ENCODE peak calls at places on chromosomes 11 and 22, in five cellular contexts. One of them, this sample, is unnamed.

GRCh38 chr11:36399236-36399635 is 103.1 kb downstream of the PRR5L start:
- DNase-seq in progenitor cell of endocrine pancreas: no peak
- DNase-seq in choroid plexus epithelial cell: no peak
- DNase-seq in AG04449: no peak
- DNase-seq in IMR-90: no peak
- DNase-seq in this sample: no peak

GRCh38 chr11:7499046-7499445 is 13.7 kb downstream of the OLFML1 start:
- DNase-seq in progenitor cell of endocrine pancreas: no peak
- DNase-seq in choroid plexus epithelial cell: no peak
- DNase-seq in AG04449: no peak
- DNase-seq in IMR-90: no peak
- DNase-seq in this sample: no peak

GRCh38 chr11:115990004-115990447 is 485.8 kb upstream of the CADM1 start:
- DNase-seq in progenitor cell of endocrine pancreas: no peak
- DNase-seq in choroid plexus epithelial cell: no peak
- DNase-seq in AG04449: no peak
- DNase-seq in IMR-90: no peak
- DNase-seq in this sample: no peak

GRCh38 chr11:132670921-132671675 is 861.2 kb downstream of the OPCML start:
- DNase-seq in progenitor cell of endocrine pancreas: no peak
- DNase-seq in choroid plexus epithelial cell: no peak
- DNase-seq in AG04449: no peak
- DNase-seq in IMR-90: no peak
- DNase-seq in this sample: no peak

GRCh38 chr11:45599161-45599943 is 66.1 kb downstream of the CHST1 start:
- DNase-seq in progenitor cell of endocrine pancreas: no peak
- DNase-seq in choroid plexus epithelial cell: no peak
- DNase-seq in AG04449: no peak
- DNase-seq in IMR-90: no peak
- DNase-seq in this sample: no peak

GRCh38 chr22:49765951-49766350 is 61.7 kb downstream of the BRD1 start:
- DNase-seq in progenitor cell of endocrine pancreas: peak
- DNase-seq in choroid plexus epithelial cell: no peak
- DNase-seq in AG04449: no peak
- DNase-seq in IMR-90: no peak
- DNase-seq in this sample: peak

GRCh38 chr11:35166369-35167360 is 27.7 kb downstream of the CD44 start:
- DNase-seq in progenitor cell of endocrine pancreas: no peak
- DNase-seq in choroid plexus epithelial cell: peak
- DNase-seq in AG04449: peak
- DNase-seq in IMR-90: peak
- DNase-seq in this sample: peak

GRCh38 chr11:60625262-60625661 is 74.2 kb upstream of the MS4A8 start:
- DNase-seq in progenitor cell of endocrine pancreas: no peak
- DNase-seq in choroid plexus epithelial cell: peak
- DNase-seq in AG04449: no peak
- DNase-seq in IMR-90: peak
- DNase-seq in this sample: no peak

GRCh38 chr11:119196833-119197483 is 9.2 kb upstream of the CBL start:
- DNase-seq in progenitor cell of endocrine pancreas: peak
- DNase-seq in choroid plexus epithelial cell: peak
- DNase-seq in AG04449: peak
- DNase-seq in IMR-90: peak
- DNase-seq in this sample: peak

GRCh38 chr11:28259177-28259843 is 151.1 kb downstream of the METTL15 start:
- DNase-seq in progenitor cell of endocrine pancreas: no peak
- DNase-seq in choroid plexus epithelial cell: peak
- DNase-seq in AG04449: no peak
- DNase-seq in IMR-90: no peak
- DNase-seq in this sample: peak

GRCh38 chr11:67544591-67545242 is 21.5 kb upstream of the CABP2 start:
- DNase-seq in progenitor cell of endocrine pancreas: no peak
- DNase-seq in choroid plexus epithelial cell: peak
- DNase-seq in AG04449: no peak
- DNase-seq in IMR-90: no peak
- DNase-seq in this sample: no peak

GRCh38 chr11:115321602-115322289 is 182.5 kb downstream of the CADM1 start:
- DNase-seq in progenitor cell of endocrine pancreas: no peak
- DNase-seq in choroid plexus epithelial cell: peak
- DNase-seq in AG04449: peak
- DNase-seq in IMR-90: peak
- DNase-seq in this sample: no peak

GRCh38 chr11:76564400-76564799 is 106.1 kb downstream of the LRRC32 start:
- DNase-seq in progenitor cell of endocrine pancreas: no peak
- DNase-seq in choroid plexus epithelial cell: no peak
- DNase-seq in AG04449: no peak
- DNase-seq in IMR-90: no peak
- DNase-seq in this sample: no peak
- TF ChIP-seq CTCF in progenitor cell of endocrine pancreas: no peak
- TF ChIP-seq CTCF in choroid plexus epithelial cell: peak
- TF ChIP-seq CTCF in AG04449: no peak
- TF ChIP-seq CTCF in IMR-90: no peak
- TF ChIP-seq CTCF in this sample: no peak

DNA sequence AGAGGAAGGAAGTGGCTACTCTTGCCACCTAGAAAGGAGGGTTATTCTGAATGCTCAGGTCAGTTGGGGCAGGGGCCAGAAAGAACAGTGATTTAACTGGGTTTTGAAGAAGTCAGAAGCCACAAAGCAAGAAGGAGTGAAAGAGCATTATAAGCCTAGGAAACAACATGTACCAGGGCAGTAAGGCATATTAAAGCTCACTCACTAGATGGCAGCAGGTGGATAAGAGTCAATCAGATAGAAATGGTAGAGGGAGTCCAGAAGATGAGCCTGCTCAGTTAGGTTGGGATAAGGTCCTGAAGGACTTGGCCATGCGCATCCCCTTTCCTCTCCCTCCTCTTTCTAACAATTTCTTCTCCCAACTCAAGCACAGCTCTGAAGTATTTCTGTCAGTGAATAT is 22.0 kb upstream of the PATE1 start:
- DNase-seq in progenitor cell of endocrine pancreas: no peak
- DNase-seq in choroid plexus epithelial cell: peak
- DNase-seq in AG04449: no peak
- DNase-seq in IMR-90: peak
- DNase-seq in this sample: no peak
- TF ChIP-seq CTCF in progenitor cell of endocrine pancreas: peak
- TF ChIP-seq CTCF in choroid plexus epithelial cell: peak
- TF ChIP-seq CTCF in AG04449: no peak
- TF ChIP-seq CTCF in IMR-90: no peak
- TF ChIP-seq CTCF in this sample: no peak

GRCh38 chr11:131447268-131447667 is 76.9 kb downstream of the NTM start:
- DNase-seq in progenitor cell of endocrine pancreas: no peak
- DNase-seq in choroid plexus epithelial cell: no peak
- DNase-seq in AG04449: no peak
- DNase-seq in IMR-90: no peak
- DNase-seq in this sample: no peak
- TF ChIP-seq CTCF in progenitor cell of endocrine pancreas: no peak
- TF ChIP-seq CTCF in choroid plexus epithelial cell: no peak
- TF ChIP-seq CTCF in AG04449: no peak
- TF ChIP-seq CTCF in IMR-90: no peak
- TF ChIP-seq CTCF in this sample: no peak

DNA sequence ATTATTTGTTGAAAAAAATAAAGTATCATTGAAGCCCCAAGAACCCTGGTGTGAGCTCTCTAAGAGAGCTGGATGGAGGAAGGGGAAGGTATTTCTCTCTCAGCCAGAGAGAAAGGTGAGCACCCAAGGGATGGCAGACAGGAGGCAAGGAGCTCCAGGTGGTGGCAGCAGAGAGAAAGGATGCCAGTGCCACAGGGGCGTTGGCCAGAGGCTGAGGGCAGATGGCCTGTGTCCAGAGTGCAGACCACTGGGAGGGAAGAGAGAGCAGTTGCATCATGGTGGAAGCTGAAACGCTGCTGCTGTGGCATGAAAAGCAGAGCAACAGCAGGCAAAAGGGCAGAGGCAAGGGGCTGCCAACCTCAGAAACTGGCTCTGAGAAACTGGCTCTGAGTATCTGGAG is 8.5 kb downstream of the SPON1 start:
- DNase-seq in progenitor cell of endocrine pancreas: no peak
- DNase-seq in choroid plexus epithelial cell: no peak
- DNase-seq in AG04449: no peak
- DNase-seq in IMR-90: no peak
- DNase-seq in this sample: no peak
- TF ChIP-seq CTCF in progenitor cell of endocrine pancreas: peak
- TF ChIP-seq CTCF in choroid plexus epithelial cell: no peak
- TF ChIP-seq CTCF in AG04449: no peak
- TF ChIP-seq CTCF in IMR-90: peak
- TF ChIP-seq CTCF in this sample: no peak

GRCh38 chr11:62627718-62628117 is 5.9 kb upstream of the B3GAT3 start:
- DNase-seq in progenitor cell of endocrine pancreas: no peak
- DNase-seq in choroid plexus epithelial cell: peak
- DNase-seq in AG04449: no peak
- DNase-seq in IMR-90: no peak
- DNase-seq in this sample: no peak
- TF ChIP-seq CTCF in progenitor cell of endocrine pancreas: no peak
- TF ChIP-seq CTCF in choroid plexus epithelial cell: peak
- TF ChIP-seq CTCF in AG04449: no peak
- TF ChIP-seq CTCF in IMR-90: no peak
- TF ChIP-seq CTCF in this sample: no peak

GRCh38 chr11:1281326-1281973 is 28.0 kb downstream of the TOLLIP start:
- DNase-seq in progenitor cell of endocrine pancreas: no peak
- DNase-seq in choroid plexus epithelial cell: peak
- DNase-seq in AG04449: no peak
- DNase-seq in IMR-90: no peak
- DNase-seq in this sample: no peak
- TF ChIP-seq CTCF in progenitor cell of endocrine pancreas: no peak
- TF ChIP-seq CTCF in choroid plexus epithelial cell: no peak
- TF ChIP-seq CTCF in AG04449: no peak
- TF ChIP-seq CTCF in IMR-90: no peak
- TF ChIP-seq CTCF in this sample: no peak

GRCh38 chr11:17770917-17771316 is 36.3 kb downstream of the KCNC1 start:
- DNase-seq in progenitor cell of endocrine pancreas: no peak
- DNase-seq in choroid plexus epithelial cell: peak
- DNase-seq in AG04449: no peak
- DNase-seq in IMR-90: peak
- DNase-seq in this sample: no peak
- TF ChIP-seq CTCF in progenitor cell of endocrine pancreas: no peak
- TF ChIP-seq CTCF in choroid plexus epithelial cell: peak
- TF ChIP-seq CTCF in AG04449: no peak
- TF ChIP-seq CTCF in IMR-90: peak
- TF ChIP-seq CTCF in this sample: no peak

This sample was measured in CD14-positive monocyte.